ENCODE peak calls at places on chromosomes 2 and 18, in seven cellular contexts. R is RWPE1, M is fibroblast of lung, L is dorsolateral prefrontal cortex, U is HepG2, H is upper lobe of right lung, V is substantia nigra. P is an unnamed sample.

GRCh38 chr2:2542966-2543555 is 212.0 kb upstream of the MYT1L start:
- DNase-seq in R (no peak), V (no peak), M (no peak), L (no peak), U (no peak), H (no peak), P (no peak)

GRCh38 chr2:187478719-187479118 is 30.7 kb upstream of the CALCRL start:
- DNase-seq in M (no peak), V (no peak), R (no peak), L (no peak), H (no peak), U (no peak), P (no peak)

GRCh38 chr2:240149943-240150784 is 9.7 kb upstream of the OTOS start:
- DNase-seq in V (peak), M (peak), H (no peak), L (peak), R (peak), U (peak), P (peak)

GRCh38 chr2:147551331-147551730 is 293.5 kb upstream of the ACVR2A start:
- DNase-seq in M (peak), R (no peak), U (no peak), H (no peak), L (no peak), V (no peak), P (no peak)

GRCh38 chr2:65722028-65722427 is 289.6 kb upstream of the SPRED2 start:
- DNase-seq in U (no peak), M (peak), R (peak), H (no peak), V (peak), L (peak), P (no peak)

GRCh38 chr2:70553584-70554337 is at the start of gene TGFA:
- DNase-seq in V (peak), L (peak), M (peak), H (peak), U (peak), R (peak), P (peak)

GRCh38 chr2:177460973-177461585 is 68.5 kb downstream of the AGPS start:
- DNase-seq in U (no peak), H (no peak), M (no peak), V (no peak), L (no peak), R (no peak), P (no peak)

GRCh38 chr2:177682006-177682405 is 289.4 kb downstream of the AGPS start:
- DNase-seq in H (no peak), R (no peak), L (no peak), V (no peak), M (no peak), U (no peak), P (no peak)

GRCh38 chr18:54774423-54774822 is 53.9 kb upstream of the RAB27B start:
- DNase-seq in V (no peak), R (no peak), U (no peak), H (no peak), M (peak), L (no peak), P (no peak)

GRCh38 chr2:221997100-221997499 is 301.7 kb downstream of the PAX3 start:
- DNase-seq in M (peak), R (peak), V (no peak), U (peak), H (no peak), L (no peak), P (no peak)

GRCh38 chr2:186607660-186608324 is 17.9 kb downstream of the ITGAV start:
- DNase-seq in U (no peak), R (no peak), V (no peak), M (peak), L (no peak), H (no peak), P (no peak)

GRCh38 chr2:101796825-101797600 is 99.5 kb downstream of the MAP4K4 start:
- DNase-seq in M (no peak), H (no peak), V (no peak), U (no peak), R (no peak), L (no peak), P (peak)

GRCh38 chr2:46537624-46538023 is 58.3 kb downstream of the TMEM247 start:
- DNase-seq in U (no peak), L (no peak), H (no peak), V (no peak), M (no peak), R (no peak), P (no peak)
- H3K27ac ChIP-seq in U (no peak), L (no peak), H (peak), V (no peak), M (no peak), R (no peak), P (no peak)

GRCh38 chr18:23498877-23499570 is 4.3 kb upstream of the RMC1 start:
- DNase-seq in U (peak), V (peak), M (peak), R (no peak), H (peak), L (peak), P (peak)

GRCh38 chr18:23493654-23494053 is 9.7 kb upstream of the RMC1 start:
- DNase-seq in U (no peak), L (no peak), H (no peak), R (no peak), M (no peak), V (no peak), P (no peak)

GRCh38 chr18:23495723-23496440 is 7.4 kb upstream of the RMC1 start:
- DNase-seq in L (no peak), R (no peak), V (no peak), M (no peak), U (no peak), H (no peak), P (no peak)

GRCh38 chr18:23498062-23498582 is 5.2 kb upstream of the RMC1 start:
- DNase-seq in M (no peak), U (no peak), R (no peak), H (no peak), L (no peak), V (no peak), P (no peak)

DNA sequence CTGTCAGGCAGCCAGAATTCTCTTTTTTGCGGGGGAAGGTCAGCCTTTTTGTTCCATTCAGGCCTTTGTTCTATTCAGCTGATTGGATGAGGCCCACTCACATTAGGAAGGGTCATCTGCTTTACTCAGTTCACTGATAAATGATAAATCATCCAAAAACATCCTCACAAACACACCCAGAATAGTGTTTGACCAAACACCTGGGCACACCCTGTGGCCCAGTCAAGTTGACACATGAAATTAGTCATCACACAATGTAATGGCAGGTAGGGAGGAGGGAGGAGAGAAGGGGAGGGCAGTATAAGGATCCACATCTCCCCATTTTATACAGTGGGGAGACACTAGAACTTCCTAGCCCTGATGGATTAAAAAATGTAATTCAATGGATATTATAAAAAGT is 8.3 kb upstream of the RMC1 start:
- DNase-seq in L (no peak), R (peak), H (no peak), U (no peak), M (no peak), V (no peak), P (no peak)
- H3K27ac ChIP-seq in L (no peak), R (no peak), H (no peak), U (no peak), M (no peak), V (no peak), P (no peak)

DNA sequence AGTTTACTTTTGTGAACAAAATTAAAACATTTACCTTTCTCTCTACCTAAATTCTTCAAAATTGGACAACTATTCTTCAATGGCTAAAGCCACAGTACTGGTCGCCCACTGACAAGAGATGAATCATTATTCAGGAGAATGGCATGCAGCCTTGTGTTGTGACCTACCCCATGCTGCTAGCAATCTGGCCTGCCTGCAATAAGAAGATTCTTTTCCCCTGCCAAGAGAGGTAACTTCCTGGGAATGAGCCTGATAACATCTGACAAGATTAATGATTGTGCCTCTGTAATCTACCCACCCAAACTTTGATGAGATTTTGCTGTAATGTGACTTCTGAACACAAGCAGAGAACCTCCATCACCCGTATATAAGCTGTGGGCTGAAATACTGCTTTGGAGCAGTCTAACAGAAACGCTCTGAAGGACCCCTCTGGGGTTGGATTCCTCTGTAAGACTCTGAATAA is 47.0 kb upstream of the ST3GAL5 start:
- DNase-seq in L (no peak), U (no peak), H (no peak), V (no peak), M (peak), R (peak), P (no peak)
- H3K27ac ChIP-seq in L (no peak), U (no peak), H (no peak), V (no peak), M (no peak), R (no peak), P (no peak)

GRCh38 chr2:9105601-9106337 is 100.8 kb upstream of the ASAP2 start:
- DNase-seq in M (no peak), V (no peak), R (no peak), L (no peak), H (no peak), U (no peak), P (no peak)
- H3K27ac ChIP-seq in M (no peak), V (no peak), R (no peak), L (no peak), H (no peak), U (no peak), P (no peak)

P was measured in caudate nucleus.